ENCODE peak calls at places on chromosomes 16 and 17, in eight cellular contexts. One of them, this sample, is unnamed. For H3K9me3, the result is how much of the 10 kb centered on the place peaks cover.

GRCh38 chr17:78873519-78874340 is 29.3 kb downstream of the CEP295NL start:
- DNase-seq in A673: peak
- DNase-seq in lung: no peak
- DNase-seq in fibroblast of lung: peak
- DNase-seq in adrenal gland: no peak
- DNase-seq in A549: no peak
- DNase-seq in left ventricle myocardium inferior: peak
- DNase-seq in endodermal cell: no peak
- DNase-seq in this sample: no peak

GRCh38 chr17:59427425-59427921 is 96.0 kb downstream of the YPEL2 start:
- DNase-seq in endodermal cell: peak
- DNase-seq in A549: no peak
- DNase-seq in lung: peak
- DNase-seq in adrenal gland: peak
- DNase-seq in A673: no peak
- DNase-seq in left ventricle myocardium inferior: no peak
- DNase-seq in fibroblast of lung: peak
- DNase-seq in this sample: no peak

GRCh38 chr17:49089094-49089493 is 43.5 kb upstream of the B4GALNT2 start:
- DNase-seq in lung: no peak
- DNase-seq in A673: no peak
- DNase-seq in endodermal cell: no peak
- DNase-seq in adrenal gland: no peak
- DNase-seq in left ventricle myocardium inferior: no peak
- DNase-seq in fibroblast of lung: no peak
- DNase-seq in A549: no peak
- DNase-seq in this sample: no peak

GRCh38 chr16:8675183-8676159 is 1.1 kb downstream of the ABAT start:
- DNase-seq in endodermal cell: no peak
- DNase-seq in fibroblast of lung: no peak
- DNase-seq in adrenal gland: no peak
- DNase-seq in lung: no peak
- DNase-seq in A673: peak
- DNase-seq in left ventricle myocardium inferior: no peak
- DNase-seq in A549: no peak
- DNase-seq in this sample: peak

GRCh38 chr17:65278050-65278819 is 141.1 kb downstream of the RGS9 start:
- DNase-seq in fibroblast of lung: peak
- DNase-seq in adrenal gland: peak
- DNase-seq in left ventricle myocardium inferior: no peak
- DNase-seq in endodermal cell: peak
- DNase-seq in A549: peak
- DNase-seq in A673: peak
- DNase-seq in lung: peak
- DNase-seq in this sample: peak

GRCh38 chr17:36591434-36592315 is at the start of gene DHRS11:
- DNase-seq in lung: peak
- DNase-seq in endodermal cell: peak
- DNase-seq in A673: peak
- DNase-seq in adrenal gland: peak
- DNase-seq in A549: peak
- DNase-seq in fibroblast of lung: peak
- DNase-seq in left ventricle myocardium inferior: peak
- DNase-seq in this sample: peak

GRCh38 chr16:50245417-50246298 is 20.7 kb upstream of the ADCY7 start:
- DNase-seq in A549: peak
- DNase-seq in adrenal gland: peak
- DNase-seq in fibroblast of lung: peak
- DNase-seq in endodermal cell: peak
- DNase-seq in lung: peak
- DNase-seq in A673: no peak
- DNase-seq in left ventricle myocardium inferior: no peak
- DNase-seq in this sample: peak

GRCh38 chr16:60929-61878 is 7.6 kb downstream of the SNRNP25 start:
- DNase-seq in A673: no peak
- DNase-seq in left ventricle myocardium inferior: no peak
- DNase-seq in fibroblast of lung: no peak
- DNase-seq in endodermal cell: no peak
- DNase-seq in A549: no peak
- DNase-seq in adrenal gland: no peak
- DNase-seq in lung: no peak
- DNase-seq in this sample: peak

GRCh38 chr17:8867361-8867981 is at the start of gene PIK3R6:
- DNase-seq in adrenal gland: no peak
- DNase-seq in A673: no peak
- DNase-seq in left ventricle myocardium inferior: no peak
- DNase-seq in fibroblast of lung: no peak
- DNase-seq in endodermal cell: peak
- DNase-seq in lung: no peak
- DNase-seq in A549: no peak
- DNase-seq in this sample: no peak

GRCh38 chr17:73455050-73455687 is 143.4 kb upstream of the CDC42EP4 start:
- DNase-seq in endodermal cell: no peak
- DNase-seq in left ventricle myocardium inferior: no peak
- DNase-seq in fibroblast of lung: no peak
- DNase-seq in lung: no peak
- DNase-seq in A673: no peak
- DNase-seq in A549: no peak
- DNase-seq in adrenal gland: peak
- DNase-seq in this sample: no peak

GRCh38 chr16:11218324-11218962 is 37.6 kb downstream of the SOCS1 start:
- DNase-seq in endodermal cell: no peak
- DNase-seq in adrenal gland: no peak
- DNase-seq in fibroblast of lung: peak
- DNase-seq in A673: peak
- DNase-seq in left ventricle myocardium inferior: no peak
- DNase-seq in A549: no peak
- DNase-seq in lung: no peak
- DNase-seq in this sample: no peak

GRCh38 chr16:11217651-11218323 is 38.2 kb downstream of the SOCS1 start:
- DNase-seq in lung: no peak
- DNase-seq in adrenal gland: no peak
- DNase-seq in A673: no peak
- DNase-seq in endodermal cell: no peak
- DNase-seq in fibroblast of lung: no peak
- DNase-seq in A549: no peak
- DNase-seq in left ventricle myocardium inferior: no peak
- DNase-seq in this sample: no peak

GRCh38 chr16:11215935-11216556 is 40.0 kb downstream of the SOCS1 start:
- DNase-seq in lung: no peak
- DNase-seq in fibroblast of lung: no peak
- DNase-seq in left ventricle myocardium inferior: no peak
- DNase-seq in A549: no peak
- DNase-seq in adrenal gland: no peak
- DNase-seq in endodermal cell: no peak
- DNase-seq in A673: no peak
- DNase-seq in this sample: no peak

GRCh38 chr16:11224096-11224893 is 31.7 kb downstream of the SOCS1 start:
- DNase-seq in A673: no peak
- DNase-seq in fibroblast of lung: no peak
- DNase-seq in endodermal cell: peak
- DNase-seq in left ventricle myocardium inferior: peak
- DNase-seq in A549: no peak
- DNase-seq in lung: peak
- DNase-seq in adrenal gland: peak
- DNase-seq in this sample: no peak

DNA sequence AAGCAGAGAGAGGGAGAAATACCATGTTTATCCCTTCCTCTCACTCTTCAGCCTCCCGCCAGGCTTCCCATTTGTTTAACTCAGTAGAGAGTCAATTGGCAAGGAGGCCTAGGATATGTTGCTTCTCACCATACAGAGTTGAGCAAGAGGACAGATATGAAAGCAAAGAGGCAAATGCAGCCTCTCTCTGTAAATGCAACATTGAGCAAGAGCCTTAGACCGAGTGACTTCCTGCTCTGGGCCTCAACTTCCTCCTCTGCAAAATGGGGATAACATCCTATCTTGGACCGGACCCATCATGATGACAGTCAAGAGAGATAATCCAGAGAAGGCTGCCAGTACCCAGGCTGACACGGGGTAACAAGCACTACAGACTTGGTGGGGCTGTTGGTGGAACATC is 36.8 kb downstream of the SOCS1 start:
- DNase-seq in left ventricle myocardium inferior: no peak
- DNase-seq in adrenal gland: no peak
- DNase-seq in A549: no peak
- DNase-seq in lung: no peak
- DNase-seq in endodermal cell: no peak
- DNase-seq in A673: no peak
- DNase-seq in fibroblast of lung: no peak
- DNase-seq in this sample: no peak
- H3K9me3 ChIP-seq in left ventricle myocardium inferior: under half
- H3K9me3 ChIP-seq in adrenal gland: under half
- H3K9me3 ChIP-seq in A549: under half
- H3K9me3 ChIP-seq in lung: under half
- H3K9me3 ChIP-seq in endodermal cell: under half
- H3K9me3 ChIP-seq in A673: under half
- H3K9me3 ChIP-seq in fibroblast of lung: under half
- H3K9me3 ChIP-seq in this sample: under half

GRCh38 chr16:5467552-5467951 is 370.0 kb upstream of the EEF2KMT start:
- DNase-seq in left ventricle myocardium inferior: no peak
- DNase-seq in A549: no peak
- DNase-seq in adrenal gland: no peak
- DNase-seq in endodermal cell: no peak
- DNase-seq in fibroblast of lung: no peak
- DNase-seq in A673: no peak
- DNase-seq in lung: no peak
- DNase-seq in this sample: no peak

GRCh38 chr16:5466551-5466950 is 369.0 kb upstream of the EEF2KMT start:
- DNase-seq in endodermal cell: peak
- DNase-seq in A673: no peak
- DNase-seq in A549: no peak
- DNase-seq in left ventricle myocardium inferior: no peak
- DNase-seq in fibroblast of lung: no peak
- DNase-seq in lung: no peak
- DNase-seq in adrenal gland: no peak
- DNase-seq in this sample: no peak

GRCh38 chr16:5461574-5461973 is 364.0 kb upstream of the EEF2KMT start:
- DNase-seq in A673: no peak
- DNase-seq in A549: no peak
- DNase-seq in left ventricle myocardium inferior: no peak
- DNase-seq in adrenal gland: no peak
- DNase-seq in lung: no peak
- DNase-seq in endodermal cell: no peak
- DNase-seq in fibroblast of lung: no peak
- DNase-seq in this sample: peak

GRCh38 chr16:5468488-5468887 is 370.9 kb upstream of the EEF2KMT start:
- DNase-seq in endodermal cell: no peak
- DNase-seq in fibroblast of lung: no peak
- DNase-seq in adrenal gland: no peak
- DNase-seq in A549: no peak
- DNase-seq in lung: no peak
- DNase-seq in left ventricle myocardium inferior: no peak
- DNase-seq in A673: no peak
- DNase-seq in this sample: no peak

DNA sequence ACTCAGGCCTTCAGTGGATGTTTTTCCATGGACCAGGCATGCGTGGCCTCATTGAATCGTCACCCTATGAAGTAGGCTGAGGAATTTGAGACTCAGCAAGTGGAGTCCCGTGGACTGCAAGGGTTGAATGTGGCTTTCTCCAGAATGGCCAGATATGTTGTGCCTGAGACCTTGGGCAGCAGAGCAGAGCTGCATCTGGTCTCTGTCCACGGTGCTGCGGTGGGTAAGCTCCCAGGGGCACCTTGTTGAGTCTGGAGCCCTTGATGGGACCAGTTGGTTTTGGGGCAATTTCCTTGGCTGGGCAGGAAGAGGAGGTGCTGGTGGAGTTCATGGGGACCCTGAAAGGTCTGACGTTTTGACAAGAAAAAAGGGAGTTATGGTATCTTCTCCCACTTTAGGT is 368.1 kb upstream of the EEF2KMT start:
- DNase-seq in A673: no peak
- DNase-seq in lung: no peak
- DNase-seq in adrenal gland: no peak
- DNase-seq in endodermal cell: no peak
- DNase-seq in fibroblast of lung: no peak
- DNase-seq in left ventricle myocardium inferior: no peak
- DNase-seq in A549: no peak
- DNase-seq in this sample: no peak
- H3K9me3 ChIP-seq in A673: under half
- H3K9me3 ChIP-seq in lung: under half
- H3K9me3 ChIP-seq in adrenal gland: under half
- H3K9me3 ChIP-seq in endodermal cell: under half
- H3K9me3 ChIP-seq in fibroblast of lung: under half
- H3K9me3 ChIP-seq in left ventricle myocardium inferior: under half
- H3K9me3 ChIP-seq in A549: under half
- H3K9me3 ChIP-seq in this sample: under half

GRCh38 chr17:1130191-1130590 is 49.6 kb downstream of the ABR start:
- DNase-seq in adrenal gland: no peak
- DNase-seq in lung: no peak
- DNase-seq in endodermal cell: peak
- DNase-seq in fibroblast of lung: no peak
- DNase-seq in A549: no peak
- DNase-seq in left ventricle myocardium inferior: no peak
- DNase-seq in A673: no peak
- DNase-seq in this sample: no peak

GRCh38 chr17:1137465-1137894 is 42.3 kb downstream of the ABR start:
- DNase-seq in adrenal gland: no peak
- DNase-seq in fibroblast of lung: peak
- DNase-seq in left ventricle myocardium inferior: no peak
- DNase-seq in lung: no peak
- DNase-seq in endodermal cell: peak
- DNase-seq in A549: peak
- DNase-seq in A673: no peak
- DNase-seq in this sample: no peak

DNA sequence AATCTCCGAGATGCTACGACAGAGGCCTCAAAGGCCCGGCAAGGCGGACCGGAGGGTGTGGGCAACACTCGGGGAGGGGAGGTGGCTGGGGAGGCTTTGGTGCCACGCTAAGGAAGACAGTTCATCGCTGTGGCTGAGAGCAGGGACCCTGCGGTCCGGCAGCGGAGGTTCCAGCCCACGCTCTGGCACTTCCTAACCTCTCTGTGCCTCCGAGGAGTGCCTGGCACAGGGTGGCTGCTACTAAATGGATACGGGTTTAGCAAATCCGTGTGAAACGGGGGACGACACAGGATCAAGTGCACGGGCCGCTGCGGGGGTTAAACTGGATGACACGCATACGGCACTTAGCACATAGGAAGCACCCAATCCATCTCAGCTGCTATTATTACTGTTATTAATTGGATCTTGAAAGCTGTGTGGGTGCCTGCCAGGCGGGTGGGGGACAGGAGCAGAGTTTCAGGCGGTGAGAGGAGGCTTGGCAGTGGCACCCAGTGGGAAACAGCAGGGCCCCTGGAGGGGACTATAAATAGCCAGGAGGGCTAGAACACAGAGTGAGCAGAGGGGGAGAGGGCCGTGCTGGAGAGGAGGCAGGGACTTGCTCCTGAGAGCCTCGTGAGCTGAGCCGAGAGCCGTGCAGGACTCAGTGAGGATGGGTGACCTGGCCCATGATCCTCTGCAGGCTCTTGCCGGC is 45.0 kb downstream of the ABR start:
- DNase-seq in A673: no peak
- DNase-seq in A549: no peak
- DNase-seq in lung: no peak
- DNase-seq in endodermal cell: no peak
- DNase-seq in fibroblast of lung: no peak
- DNase-seq in left ventricle myocardium inferior: peak
- DNase-seq in adrenal gland: no peak
- DNase-seq in this sample: no peak
- H3K9me3 ChIP-seq in A673: under half
- H3K9me3 ChIP-seq in A549: under half
- H3K9me3 ChIP-seq in lung: under half
- H3K9me3 ChIP-seq in endodermal cell: under half
- H3K9me3 ChIP-seq in fibroblast of lung: under half
- H3K9me3 ChIP-seq in left ventricle myocardium inferior: under half
- H3K9me3 ChIP-seq in adrenal gland: under half
- H3K9me3 ChIP-seq in this sample: under half

GRCh38 chr17:70875729-70876344 is 706.5 kb downstream of the KCNJ2 start:
- DNase-seq in fibroblast of lung: no peak
- DNase-seq in adrenal gland: no peak
- DNase-seq in endodermal cell: no peak
- DNase-seq in A549: no peak
- DNase-seq in A673: no peak
- DNase-seq in lung: no peak
- DNase-seq in left ventricle myocardium inferior: no peak
- DNase-seq in this sample: no peak
- H3K9me3 ChIP-seq in fibroblast of lung: under half
- H3K9me3 ChIP-seq in adrenal gland: under half
- H3K9me3 ChIP-seq in endodermal cell: under half
- H3K9me3 ChIP-seq in A549: under half
- H3K9me3 ChIP-seq in A673: under half
- H3K9me3 ChIP-seq in lung: under half
- H3K9me3 ChIP-seq in left ventricle myocardium inferior: under half
- H3K9me3 ChIP-seq in this sample: under half